ENCODE peak calls at places on chromosomes 1 and 21, in four cellular contexts. L, X, T and V are unnamed samples.
A peak's percentile ranks its signal among the peaks of the same experiment; 100 is the strongest.

GRCh38 chr1:201085902-201086735 is 26.1 kb downstream of the CACNA1S start:
- DNase-seq in L (peak; percentile 78), X (peak; percentile 77), T (peak; percentile 36), V (no peak)

GRCh38 chr1:248810727-248811513 is 14.8 kb downstream of the SH3BP5L start:
- DNase-seq in L (peak; percentile 49), X (no peak), T (no peak), V (no peak)

GRCh38 chr21:44076316-44076715 is 30.9 kb upstream of the PWP2 start:
- DNase-seq in L (no peak), X (no peak), T (no peak), V (no peak)

GRCh38 chr1:116521186-116521585 is 49.6 kb downstream of the CD58 start:
- DNase-seq in L (no peak), X (no peak), T (no peak), V (no peak)

GRCh38 chr21:32425628-32426027 is 13.1 kb downstream of the EVA1C start:
- DNase-seq in L (no peak), X (peak; percentile 7), T (no peak), V (no peak)

GRCh38 chr1:25711555-25712298 is 88.3 kb upstream of the SELENON start:
- DNase-seq in L (no peak), X (no peak), T (no peak), V (peak; percentile 57)

GRCh38 chr1:47232187-47232874 is at the start of gene TAL1:
- DNase-seq in L (no peak), X (no peak), T (no peak), V (no peak)

GRCh38 chr1:214641214-214641895 is 38.4 kb downstream of the CENPF start:
- DNase-seq in L (no peak), X (no peak), T (no peak), V (no peak)

GRCh38 chr1:209556159-209556690 is 27.3 kb upstream of the CAMK1G start:
- DNase-seq in L (no peak), X (no peak), T (no peak), V (no peak)

GRCh38 chr1:17596186-17596585 is 56.7 kb downstream of the ARHGEF10L start:
- DNase-seq in L (no peak), X (no peak), T (no peak), V (peak; percentile 78)

GRCh38 chr1:236922190-236922589 is 82.1 kb downstream of the MT1HL1 start:
- DNase-seq in L (no peak), X (no peak), T (no peak), V (no peak)

GRCh38 chr1:41626616-41627375 is 142.3 kb upstream of the EDN2 start:
- DNase-seq in L (no peak), X (peak; percentile 45), T (no peak), V (no peak)

GRCh38 chr1:12417389-12417788 is 187.6 kb downstream of the VPS13D start:
- DNase-seq in L (no peak), X (no peak), T (no peak), V (no peak)

GRCh38 chr1:207073906-207074820 is 14.5 kb upstream of the C4BPB start:
- DNase-seq in L (no peak), X (no peak), T (no peak), V (no peak)

GRCh38 chr21:32456497-32456918 is 44.0 kb downstream of the EVA1C start:
- DNase-seq in L (no peak), X (no peak), T (no peak), V (no peak)

GRCh38 chr1:229538945-229539344 is 19.6 kb downstream of the ABCB10 start:
- DNase-seq in L (no peak), X (no peak), T (no peak), V (no peak)

GRCh38 chr1:194104247-194104844 is 917.9 kb upstream of the B3GALT2 start:
- DNase-seq in L (no peak), X (peak; percentile 21), T (peak; percentile 28), V (no peak)

GRCh38 chr1:39788758-39789570 is at the start of gene BMP8B:
- DNase-seq in L (peak; percentile 73), X (peak; percentile 81), T (no peak), V (peak; percentile 81)

GRCh38 chr1:235741294-235741693 is 91.7 kb upstream of the GNG4 start:
- DNase-seq in L (no peak), X (no peak), T (no peak), V (no peak)

GRCh38 chr1:161390559-161390858 is 22.8 kb upstream of the CFAP126 start:
- DNase-seq in L (no peak), X (no peak), T (no peak), V (no peak)

GRCh38 chr1:173414136-173414535 is 63.0 kb upstream of the PRDX6 start:
- DNase-seq in L (no peak), X (no peak), T (no peak), V (peak; percentile 57)

GRCh38 chr21:26843912-26844257 is 1.3 kb downstream of the ADAMTS1 start:
- DNase-seq in L (no peak), X (no peak), T (no peak), V (no peak)

GRCh38 chr1:246165826-246166709 is 341.0 kb downstream of the SMYD3 start:
- DNase-seq in L (no peak), X (no peak), T (peak; percentile 41), V (no peak)

GRCh38 chr1:21906173-21907078 is 30.7 kb downstream of the HSPG2 start:
- DNase-seq in L (no peak), X (peak; percentile 95), T (no peak), V (peak; percentile 70)
- H3K4me1 ChIP-seq in L (peaks cover 98% of the 10 kb centered on the region), X (no peaks in the 10 kb centered on the region), T (peaks cover 42% of the 10 kb centered on the region), V (no peaks in the 10 kb centered on the region)

GRCh38 chr1:88982055-88982454 is 10.4 kb downstream of the KYAT3 start:
- DNase-seq in L (no peak), X (no peak), T (no peak), V (no peak)

GRCh38 chr1:88985692-88986091 is 6.7 kb downstream of the KYAT3 start:
- DNase-seq in L (no peak), X (no peak), T (no peak), V (no peak)

GRCh38 chr1:88984553-88984945 is 7.9 kb downstream of the KYAT3 start:
- DNase-seq in L (no peak), X (no peak), T (no peak), V (no peak)

GRCh38 chr1:88983791-88984552 is 8.5 kb downstream of the KYAT3 start:
- DNase-seq in L (no peak), X (no peak), T (peak; percentile 71), V (no peak)

DNA sequence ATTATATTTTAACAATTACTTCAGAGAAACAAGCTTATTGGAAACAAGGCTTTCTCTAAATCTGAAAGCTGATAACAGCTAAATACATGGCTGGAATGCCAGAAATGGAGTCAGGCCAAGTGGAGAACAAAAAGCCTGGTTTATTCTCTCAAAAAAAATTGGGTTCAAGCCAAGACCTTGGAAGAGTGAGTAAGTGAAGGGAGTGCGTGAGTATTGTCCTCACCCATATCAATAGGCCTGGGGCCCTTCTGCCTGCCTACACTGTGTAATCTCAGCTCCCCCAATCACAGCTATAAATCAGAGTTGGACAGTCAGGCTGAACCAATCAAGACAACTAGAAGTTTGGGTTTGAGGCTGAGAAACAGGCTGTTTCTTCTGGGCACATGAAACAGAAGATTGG is 7.4 kb downstream of the KYAT3 start:
- DNase-seq in L (peak; percentile 57), X (no peak), T (peak; percentile 88), V (no peak)
- H3K4me1 ChIP-seq in L (peaks cover 21% of the 10 kb centered on the region), X (no peaks in the 10 kb centered on the region), T (peaks cover 66% of the 10 kb centered on the region), V (peaks cover 7% of the 10 kb centered on the region)

GRCh38 chr1:33347650-33347992 is 26.7 kb upstream of the A3GALT2 start:
- DNase-seq in L (no peak), X (peak; percentile 80), T (peak; percentile 61), V (no peak)

GRCh38 chr1:33348194-33348593 is 27.3 kb upstream of the A3GALT2 start:
- DNase-seq in L (no peak), X (no peak), T (no peak), V (no peak)

GRCh38 chr1:33348676-33349080 is 27.8 kb upstream of the A3GALT2 start:
- DNase-seq in L (no peak), X (no peak), T (no peak), V (no peak)

GRCh38 chr1:33349081-33349759 is 28.3 kb upstream of the A3GALT2 start:
- DNase-seq in L (peak; percentile 53), X (peak; percentile 86), T (no peak), V (peak; percentile 71)

DNA sequence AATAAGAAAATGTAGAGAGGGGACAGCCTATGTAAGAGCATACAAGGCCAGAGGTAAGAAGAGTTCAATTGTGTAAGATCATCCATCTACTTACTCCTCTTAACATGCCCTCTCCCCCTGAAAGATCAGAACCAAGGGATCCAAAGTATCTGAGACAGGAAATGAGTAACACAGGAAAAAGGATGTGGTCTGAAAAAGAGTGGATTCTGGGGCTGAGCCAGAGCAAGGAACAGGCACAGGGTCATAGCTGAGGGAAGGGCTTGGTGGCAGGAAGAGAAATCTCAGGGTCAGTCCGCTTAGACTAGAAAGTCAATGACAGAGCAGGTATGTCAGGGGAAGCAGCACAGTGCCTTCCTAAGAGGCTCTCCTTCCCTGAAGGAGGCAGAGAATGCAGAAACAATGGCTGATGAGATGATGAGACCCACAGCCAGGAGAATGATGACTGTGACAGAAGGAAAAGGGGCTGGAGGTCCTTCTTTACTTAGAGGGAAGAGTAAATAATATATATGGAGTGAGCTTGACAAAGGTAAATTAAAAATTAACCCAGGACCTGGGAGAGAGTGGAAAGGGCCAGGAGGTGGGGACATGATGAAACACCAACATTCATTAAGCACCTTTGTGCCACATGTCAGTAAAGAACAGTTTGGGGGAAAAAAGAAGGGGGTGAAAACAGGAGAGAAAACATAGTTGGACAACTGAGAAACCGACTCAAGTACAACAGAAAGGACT is 26.2 kb upstream of the A3GALT2 start:
- DNase-seq in L (peak; percentile 50), X (no peak), T (peak; percentile 94), V (peak; percentile 75)
- H3K4me1 ChIP-seq in L (peaks cover 71% of the 10 kb centered on the region), X (peaks cover 4% of the 10 kb centered on the region), T (peaks cover 82% of the 10 kb centered on the region), V (peaks cover 3% of the 10 kb centered on the region)

GRCh38 chr1:152024228-152024627 is 12.6 kb downstream of the S100A11 start:
- DNase-seq in L (no peak), X (no peak), T (no peak), V (no peak)
- H3K4me1 ChIP-seq in L (no peaks in the 10 kb centered on the region), X (no peaks in the 10 kb centered on the region), T (no peaks in the 10 kb centered on the region), V (no peaks in the 10 kb centered on the region)

GRCh38 chr1:99650773-99651437 is 5.0 kb downstream of the PALMD start:
- DNase-seq in L (no peak), X (no peak), T (no peak), V (no peak)

GRCh38 chr1:99656701-99657100 is 10.8 kb downstream of the PALMD start:
- DNase-seq in L (no peak), X (no peak), T (no peak), V (no peak)

GRCh38 chr1:99657213-99658030 is 11.5 kb downstream of the PALMD start:
- DNase-seq in L (no peak), X (no peak), T (no peak), V (no peak)

GRCh38 chr1:99650021-99650420 is 4.1 kb downstream of the PALMD start:
- DNase-seq in L (no peak), X (no peak), T (no peak), V (no peak)

GRCh38 chr1:99652881-99653281 is 7.0 kb downstream of the PALMD start:
- DNase-seq in L (no peak), X (no peak), T (no peak), V (no peak)
- H3K4me1 ChIP-seq in L (no peaks in the 10 kb centered on the region), X (no peaks in the 10 kb centered on the region), T (peaks cover 38% of the 10 kb centered on the region), V (no peaks in the 10 kb centered on the region)

GRCh38 chr1:44044071-44044801 is 13.0 kb upstream of the SLC6A9 start:
- DNase-seq in L (no peak), X (no peak), T (peak; percentile 20), V (no peak)
- H3K4me1 ChIP-seq in L (no peaks in the 10 kb centered on the region), X (peaks cover 4% of the 10 kb centered on the region), T (peaks cover 37% of the 10 kb centered on the region), V (no peaks in the 10 kb centered on the region)